ENCODE peak calls at places on chromosomes 11 and 22, in four cellular contexts. W, X, L and Y are unnamed samples.

GRCh38 chr22:36343070-36343719 is 44.6 kb downstream of the MYH9 start:
- DNase-seq in X (no peak), L (no peak), W (no peak), Y (no peak)

GRCh38 chr11:128626913-128627665 is 39.7 kb upstream of the ETS1 start:
- DNase-seq in L (no peak), W (no peak), X (no peak), Y (no peak)

GRCh38 chr11:47408598-47409439 is 429 bp downstream of the SLC39A13 start:
- DNase-seq in L (no peak), W (peak), X (peak), Y (no peak)

GRCh38 chr11:61477734-61478148 is 30.8 kb upstream of the LRRC10B start:
- DNase-seq in W (no peak), X (peak), L (no peak), Y (peak)

GRCh38 chr22:39634530-39635399 is 64.2 kb downstream of the CACNA1I start:
- DNase-seq in W (peak), X (no peak), L (no peak), Y (no peak)

GRCh38 chr11:44368886-44369285 is 58.9 kb upstream of the ALX4 start:
- DNase-seq in L (no peak), W (no peak), X (no peak), Y (no peak)

GRCh38 chr11:75191330-75191717 is 40.4 kb downstream of the SLCO2B1 start:
- DNase-seq in W (no peak), X (no peak), L (no peak), Y (no peak)

GRCh38 chr22:31210830-31211503 is 1.1 kb upstream of the LIMK2 start:
- DNase-seq in L (no peak), X (no peak), W (no peak), Y (no peak)

GRCh38 chr11:13183094-13183825 is 94.3 kb upstream of the BMAL1 start:
- DNase-seq in X (no peak), W (peak), L (no peak), Y (no peak)

GRCh38 chr11:131064373-131064991 is 148.2 kb upstream of the SNX19 start:
- DNase-seq in W (peak), X (peak), L (peak), Y (no peak)

GRCh38 chr22:39727541-39727940 is 157.0 kb downstream of the CACNA1I start:
- DNase-seq in X (no peak), L (no peak), W (peak), Y (no peak)

GRCh38 chr11:44559207-44559943 is 6.1 kb upstream of the CD82 start:
- DNase-seq in L (peak), X (no peak), W (no peak), Y (no peak)

GRCh38 chr11:110174645-110175310 is 81.6 kb downstream of the ZC3H12C start:
- DNase-seq in X (no peak), L (no peak), W (peak), Y (no peak)

GRCh38 chr11:45048870-45049825 is 97.3 kb upstream of the PRDM11 start:
- DNase-seq in X (no peak), L (no peak), W (peak), Y (no peak)

GRCh38 chr11:57781529-57781943 is 19.9 kb downstream of the CTNND1 start:
- DNase-seq in X (peak), L (no peak), W (peak), Y (no peak)

GRCh38 chr11:88415495-88415894 is 78.0 kb upstream of the CTSC start:
- DNase-seq in X (no peak), L (no peak), W (no peak), Y (no peak)

GRCh38 chr22:16774911-16775529 is 50.2 kb downstream of the XKR3 start:
- DNase-seq in L (no peak), X (no peak), W (no peak), Y (no peak)

GRCh38 chr11:130580372-130580771 is 131.9 kb downstream of the ADAMTS15 start:
- DNase-seq in L (no peak), X (no peak), W (peak), Y (peak)

GRCh38 chr11:61148016-61148640 is 13.1 kb downstream of the VPS37C start:
- DNase-seq in W (no peak), X (no peak), L (no peak), Y (no peak)

GRCh38 chr11:1752907-1753425 is 2.6 kb upstream of the IFITM10 start:
- DNase-seq in X (no peak), L (no peak), W (no peak), Y (no peak)

GRCh38 chr22:32317524-32317923 is 40.1 kb upstream of the RFPL3 start:
- DNase-seq in X (no peak), W (no peak), L (no peak), Y (no peak)

GRCh38 chr11:118834428-118835028 is 43.6 kb upstream of the DDX6 start:
- DNase-seq in L (no peak), X (no peak), W (peak), Y (no peak)

GRCh38 chr11:125146232-125146631 is 18.3 kb upstream of the PKNOX2 start:
- DNase-seq in L (no peak), X (no peak), W (no peak), Y (no peak)

GRCh38 chr11:86374586-86374985 is at the start of gene CCDC81:
- DNase-seq in W (no peak), L (no peak), X (no peak), Y (no peak)

GRCh38 chr11:62132689-62133293 is 9.0 kb downstream of the INCENP start:
- DNase-seq in L (no peak), W (no peak), X (no peak), Y (no peak)

GRCh38 chr11:85182437-85183109 is 444.6 kb downstream of the DLG2 start:
- DNase-seq in X (no peak), L (no peak), W (peak), Y (no peak)

GRCh38 chr11:11251394-11251970 is 101.6 kb downstream of the CSNK2A3 start:
- DNase-seq in W (no peak), L (peak), X (no peak), Y (no peak)

GRCh38 chr11:22666700-22667439 is 459 bp downstream of the GAS2 start:
- DNase-seq in X (peak), L (no peak), W (no peak), Y (no peak)

GRCh38 chr11:44744160-44744559 is 17.4 kb downstream of the TSPAN18 start:
- DNase-seq in X (no peak), L (no peak), W (peak), Y (no peak)

GRCh38 chr11:108931168-108931567 is 266.3 kb downstream of the DDX10 start:
- DNase-seq in X (no peak), W (peak), L (no peak), Y (no peak)

GRCh38 chr11:19076744-19077589 is 16.4 kb upstream of the MRGPRX2 start:
- DNase-seq in X (peak), L (no peak), W (peak), Y (no peak)

GRCh38 chr11:62324738-62325556 is 12.3 kb upstream of the ASRGL1 start:
- DNase-seq in X (peak), W (peak), L (no peak), Y (peak)

GRCh38 chr11:1233351-1234053 is 10.6 kb downstream of the MUC5B start:
- DNase-seq in X (peak), L (no peak), W (no peak), Y (no peak)

GRCh38 chr11:82995754-82996398 is 75.8 kb downstream of the RAB30 start:
- DNase-seq in L (no peak), X (no peak), W (no peak), Y (no peak)

GRCh38 chr11:119134389-119134978 is 13.1 kb downstream of the HINFP start:
- DNase-seq in L (no peak), X (peak), W (no peak), Y (no peak)

GRCh38 chr11:117605331-117605730 is 191.7 kb downstream of the DSCAML1 start:
- DNase-seq in X (no peak), L (no peak), W (no peak), Y (no peak)

GRCh38 chr11:3221408-3222002 is 2.9 kb upstream of the MRGPRG start:
- DNase-seq in W (no peak), L (no peak), X (no peak), Y (no peak)

GRCh38 chr11:134398644-134399292 is 13.3 kb downstream of the B3GAT1 start:
- DNase-seq in L (no peak), W (no peak), X (no peak), Y (peak)

DNA sequence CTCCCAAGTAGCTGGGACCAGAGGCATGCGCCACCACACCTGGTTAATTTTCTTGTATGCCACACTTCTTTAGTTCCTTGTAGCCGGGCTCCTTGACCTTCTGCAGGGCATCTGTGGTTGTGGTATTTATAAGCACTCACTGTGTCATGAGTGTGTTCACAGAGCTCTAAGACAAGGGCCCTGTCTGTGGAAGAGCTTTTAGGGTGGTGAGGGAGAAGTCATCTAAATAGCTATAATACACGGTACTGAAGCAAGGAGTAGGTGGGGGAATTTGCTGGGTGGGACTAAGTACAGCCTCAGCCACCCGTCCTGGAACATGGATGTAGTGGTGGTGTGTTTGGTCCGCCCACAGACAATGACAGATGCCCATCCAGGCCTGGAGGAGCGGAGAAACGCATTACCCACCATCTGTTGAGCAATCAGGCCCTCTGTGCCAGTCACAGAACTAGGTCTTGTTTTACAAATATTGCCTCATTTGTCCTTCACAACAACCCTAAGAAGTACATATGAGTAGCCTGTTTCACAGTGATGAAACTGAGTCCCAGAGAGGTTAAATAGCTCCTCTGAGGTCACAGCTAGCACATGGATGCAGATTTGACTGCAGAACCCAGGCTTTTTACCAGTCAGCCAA is 10.1 kb downstream of the ACO2 start:
- DNase-seq in X (no peak), L (peak), W (peak), Y (no peak)
- H3K27ac ChIP-seq in X (no peak), L (peak), W (peak), Y (peak)

DNA sequence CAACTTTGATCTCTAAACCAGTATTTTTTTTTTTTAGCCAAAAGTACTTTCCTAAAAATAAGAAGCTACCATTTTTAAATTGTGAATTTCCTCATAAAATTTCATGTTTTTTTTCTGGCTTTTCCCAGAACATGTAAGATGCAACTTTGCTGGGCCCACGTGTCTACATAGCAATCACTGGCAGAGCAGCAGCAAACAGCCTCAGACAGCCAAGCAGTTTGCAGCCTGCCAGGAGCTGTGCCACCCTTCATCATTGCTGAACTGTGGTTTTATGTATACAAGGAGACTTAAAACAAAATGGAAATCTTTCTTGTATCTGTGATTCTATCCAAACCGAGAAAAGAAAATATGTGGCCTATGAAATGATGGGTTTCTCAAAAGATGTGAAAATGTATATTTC is 110.2 kb downstream of the GRIA4 start:
- DNase-seq in L (no peak), W (no peak), X (no peak), Y (peak)
- H3K27ac ChIP-seq in L (no peak), W (no peak), X (no peak), Y (no peak)

GRCh38 chr11:70481625-70482528 is 83.5 kb downstream of the CTTN start:
- DNase-seq in X (no peak), W (peak), L (no peak), Y (no peak)
- H3K27ac ChIP-seq in X (no peak), W (no peak), L (no peak), Y (no peak)

GRCh38 chr22:50298937-50299656 is 8.3 kb downstream of the PLXNB2 start:
- DNase-seq in W (peak), X (no peak), L (no peak), Y (no peak)
- H3K27ac ChIP-seq in W (no peak), X (peak), L (no peak), Y (no peak)

DNA sequence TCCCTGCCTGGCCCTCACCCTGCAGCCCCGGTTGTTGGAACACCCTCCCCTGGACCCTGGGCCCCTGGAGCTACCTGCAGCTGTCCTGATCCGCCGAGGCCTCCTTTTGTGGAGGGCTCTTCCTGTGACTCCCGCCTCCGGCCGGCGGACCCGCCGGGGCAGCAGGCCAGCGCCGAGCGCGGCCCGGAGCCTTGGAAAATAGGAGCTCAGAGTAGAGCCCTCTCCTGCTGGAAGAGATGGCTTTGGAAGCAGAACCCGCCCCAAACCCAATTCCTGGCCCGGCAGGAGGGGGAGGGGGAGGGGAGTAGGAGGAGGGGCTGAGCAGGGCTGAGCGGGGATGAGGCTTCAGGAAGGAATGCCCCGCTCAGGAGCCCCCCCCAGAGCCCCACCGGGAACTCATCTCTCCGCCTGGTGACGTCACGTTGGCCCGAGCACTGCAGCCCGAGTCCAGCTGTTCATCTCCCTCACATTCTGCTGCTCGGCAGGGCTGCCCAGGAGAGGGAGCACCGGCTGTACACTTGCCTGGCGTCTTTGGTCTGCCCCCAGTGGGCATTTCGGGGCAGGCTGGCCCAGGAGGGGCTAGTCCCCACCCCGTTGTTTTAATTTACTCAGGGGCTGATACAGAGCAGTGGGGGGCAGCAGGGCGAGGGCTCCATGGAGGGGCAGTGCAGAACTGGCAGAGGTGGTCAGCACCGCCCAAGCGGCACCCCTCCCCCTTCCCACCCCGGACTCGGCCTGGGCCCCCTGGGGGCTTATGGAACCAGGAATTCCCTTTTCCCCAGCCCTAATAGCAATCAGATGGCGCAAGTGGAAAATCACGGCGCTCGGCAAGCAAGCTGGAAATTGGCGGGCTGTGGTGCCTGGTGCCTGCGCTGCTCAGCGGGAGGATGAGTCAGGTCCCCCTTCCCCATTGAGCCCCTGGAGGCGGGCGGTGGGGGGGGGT is at the start of gene MRGPRF:
- DNase-seq in W (peak), L (no peak), X (peak), Y (no peak)
- H3K27ac ChIP-seq in W (peak), L (no peak), X (no peak), Y (no peak)

GRCh38 chr11:36890280-36890679 is 292.2 kb upstream of the RAG2 start:
- DNase-seq in L (no peak), W (no peak), X (no peak), Y (no peak)
- H3K27ac ChIP-seq in L (no peak), W (no peak), X (no peak), Y (no peak)

GRCh38 chr11:104476898-104477297 is 313.0 kb upstream of the PDGFD start:
- DNase-seq in L (no peak), W (no peak), X (no peak), Y (no peak)

GRCh38 chr11:104476454-104476853 is 312.5 kb upstream of the PDGFD start:
- DNase-seq in X (no peak), L (no peak), W (no peak), Y (no peak)
- H3K27ac ChIP-seq in X (no peak), L (no peak), W (no peak), Y (no peak)